ENCODE peak calls at places on chromosomes 4 and X, in ten cellular contexts. One of them, this sample, is unnamed.

GRCh38 chr4:56909083-56909981 is 1.6 kb downstream of the REST start:
- DNase-seq in CD4-positive, alpha-beta T cell: peak
- DNase-seq in 8988T: peak
- DNase-seq in aorta: no peak
- DNase-seq in NCI-H2081: no peak
- DNase-seq in GM13977: peak
- DNase-seq in endodermal cell: peak
- DNase-seq in activated T-cell treated with anti-CD3 and anti-CD28 coated beads, Interleukin-2, amount 50 U/mL, for 72 hours: peak
- DNase-seq in GM12865: peak
- DNase-seq in spleen: no peak
- DNase-seq in this sample: peak

GRCh38 chrX:68146054-68146453 is 287.2 kb downstream of the OPHN1 start:
- DNase-seq in 8988T: no peak
- DNase-seq in activated T-cell treated with anti-CD3 and anti-CD28 coated beads, Interleukin-2, amount 50 U/mL, for 72 hours: no peak
- DNase-seq in aorta: no peak
- DNase-seq in GM13977: no peak
- DNase-seq in spleen: no peak
- DNase-seq in CD4-positive, alpha-beta T cell: no peak
- DNase-seq in NCI-H2081: no peak
- DNase-seq in GM12865: peak
- DNase-seq in endodermal cell: no peak
- DNase-seq in this sample: peak

GRCh38 chr4:158722291-158722916 is 792 bp downstream of the PPID start:
- DNase-seq in activated T-cell treated with anti-CD3 and anti-CD28 coated beads, Interleukin-2, amount 50 U/mL, for 72 hours: no peak
- DNase-seq in aorta: no peak
- DNase-seq in endodermal cell: peak
- DNase-seq in 8988T: no peak
- DNase-seq in CD4-positive, alpha-beta T cell: no peak
- DNase-seq in NCI-H2081: peak
- DNase-seq in GM12865: peak
- DNase-seq in GM13977: no peak
- DNase-seq in spleen: no peak
- DNase-seq in this sample: peak

GRCh38 chr4:111136438-111136837 is 513.6 kb upstream of the PITX2 start:
- DNase-seq in activated T-cell treated with anti-CD3 and anti-CD28 coated beads, Interleukin-2, amount 50 U/mL, for 72 hours: no peak
- DNase-seq in endodermal cell: no peak
- DNase-seq in spleen: no peak
- DNase-seq in NCI-H2081: no peak
- DNase-seq in aorta: no peak
- DNase-seq in GM13977: no peak
- DNase-seq in CD4-positive, alpha-beta T cell: no peak
- DNase-seq in 8988T: no peak
- DNase-seq in GM12865: peak
- DNase-seq in this sample: no peak

GRCh38 chr4:89746377-89746776 is 90.6 kb downstream of the SNCA start:
- DNase-seq in activated T-cell treated with anti-CD3 and anti-CD28 coated beads, Interleukin-2, amount 50 U/mL, for 72 hours: no peak
- DNase-seq in GM13977: no peak
- DNase-seq in GM12865: no peak
- DNase-seq in CD4-positive, alpha-beta T cell: no peak
- DNase-seq in NCI-H2081: no peak
- DNase-seq in spleen: no peak
- DNase-seq in aorta: no peak
- DNase-seq in 8988T: no peak
- DNase-seq in endodermal cell: no peak
- DNase-seq in this sample: no peak

GRCh38 chr4:8747896-8748575 is 123.6 kb downstream of the HMX1 start:
- DNase-seq in 8988T: peak
- DNase-seq in GM13977: no peak
- DNase-seq in CD4-positive, alpha-beta T cell: no peak
- DNase-seq in NCI-H2081: no peak
- DNase-seq in GM12865: no peak
- DNase-seq in endodermal cell: peak
- DNase-seq in activated T-cell treated with anti-CD3 and anti-CD28 coated beads, Interleukin-2, amount 50 U/mL, for 72 hours: no peak
- DNase-seq in spleen: peak
- DNase-seq in aorta: peak
- DNase-seq in this sample: no peak

GRCh38 chr4:105471566-105472176 is 2.2 kb downstream of the PPA2 start:
- DNase-seq in CD4-positive, alpha-beta T cell: peak
- DNase-seq in aorta: no peak
- DNase-seq in NCI-H2081: peak
- DNase-seq in GM12865: peak
- DNase-seq in activated T-cell treated with anti-CD3 and anti-CD28 coated beads, Interleukin-2, amount 50 U/mL, for 72 hours: peak
- DNase-seq in endodermal cell: peak
- DNase-seq in spleen: peak
- DNase-seq in GM13977: peak
- DNase-seq in 8988T: peak
- DNase-seq in this sample: peak

GRCh38 chr4:70628444-70628843 is at the start of gene ENAM:
- DNase-seq in spleen: no peak
- DNase-seq in CD4-positive, alpha-beta T cell: no peak
- DNase-seq in 8988T: no peak
- DNase-seq in GM13977: no peak
- DNase-seq in endodermal cell: no peak
- DNase-seq in aorta: no peak
- DNase-seq in activated T-cell treated with anti-CD3 and anti-CD28 coated beads, Interleukin-2, amount 50 U/mL, for 72 hours: no peak
- DNase-seq in NCI-H2081: no peak
- DNase-seq in GM12865: no peak
- DNase-seq in this sample: no peak

GRCh38 chr4:19187104-19187503 is 1064.6 kb upstream of the SLIT2 start:
- DNase-seq in activated T-cell treated with anti-CD3 and anti-CD28 coated beads, Interleukin-2, amount 50 U/mL, for 72 hours: no peak
- DNase-seq in GM13977: no peak
- DNase-seq in endodermal cell: no peak
- DNase-seq in NCI-H2081: no peak
- DNase-seq in GM12865: no peak
- DNase-seq in aorta: no peak
- DNase-seq in spleen: no peak
- DNase-seq in 8988T: no peak
- DNase-seq in CD4-positive, alpha-beta T cell: no peak
- DNase-seq in this sample: peak

GRCh38 chr4:54852061-54852460 is 194.3 kb downstream of the KIT start:
- DNase-seq in 8988T: no peak
- DNase-seq in NCI-H2081: no peak
- DNase-seq in aorta: no peak
- DNase-seq in CD4-positive, alpha-beta T cell: no peak
- DNase-seq in GM12865: no peak
- DNase-seq in spleen: no peak
- DNase-seq in endodermal cell: no peak
- DNase-seq in GM13977: no peak
- DNase-seq in activated T-cell treated with anti-CD3 and anti-CD28 coated beads, Interleukin-2, amount 50 U/mL, for 72 hours: no peak
- DNase-seq in this sample: no peak

GRCh38 chrX:123338240-123338639 is 154.2 kb downstream of the GRIA3 start:
- DNase-seq in spleen: no peak
- DNase-seq in NCI-H2081: no peak
- DNase-seq in GM13977: no peak
- DNase-seq in 8988T: no peak
- DNase-seq in aorta: no peak
- DNase-seq in endodermal cell: no peak
- DNase-seq in GM12865: no peak
- DNase-seq in activated T-cell treated with anti-CD3 and anti-CD28 coated beads, Interleukin-2, amount 50 U/mL, for 72 hours: no peak
- DNase-seq in CD4-positive, alpha-beta T cell: no peak
- DNase-seq in this sample: no peak

GRCh38 chrX:29071525-29071924 is 484.3 kb downstream of the IL1RAPL1 start:
- DNase-seq in GM12865: no peak
- DNase-seq in CD4-positive, alpha-beta T cell: no peak
- DNase-seq in spleen: no peak
- DNase-seq in aorta: no peak
- DNase-seq in GM13977: no peak
- DNase-seq in 8988T: no peak
- DNase-seq in NCI-H2081: no peak
- DNase-seq in endodermal cell: no peak
- DNase-seq in activated T-cell treated with anti-CD3 and anti-CD28 coated beads, Interleukin-2, amount 50 U/mL, for 72 hours: no peak
- DNase-seq in this sample: no peak

GRCh38 chr4:3201718-3202702 is 46.9 kb upstream of the MSANTD1 start:
- DNase-seq in spleen: no peak
- DNase-seq in CD4-positive, alpha-beta T cell: peak
- DNase-seq in 8988T: no peak
- DNase-seq in NCI-H2081: no peak
- DNase-seq in aorta: peak
- DNase-seq in GM12865: peak
- DNase-seq in activated T-cell treated with anti-CD3 and anti-CD28 coated beads, Interleukin-2, amount 50 U/mL, for 72 hours: peak
- DNase-seq in endodermal cell: peak
- DNase-seq in GM13977: peak
- DNase-seq in this sample: no peak

GRCh38 chrX:119686087-119686639 is 6.8 kb downstream of the SEPTIN6 start:
- DNase-seq in activated T-cell treated with anti-CD3 and anti-CD28 coated beads, Interleukin-2, amount 50 U/mL, for 72 hours: no peak
- DNase-seq in NCI-H2081: no peak
- DNase-seq in aorta: no peak
- DNase-seq in GM12865: peak
- DNase-seq in endodermal cell: no peak
- DNase-seq in GM13977: no peak
- DNase-seq in 8988T: no peak
- DNase-seq in CD4-positive, alpha-beta T cell: no peak
- DNase-seq in spleen: peak
- DNase-seq in this sample: no peak

GRCh38 chr4:166091914-166092510 is 219.0 kb downstream of the TLL1 start:
- DNase-seq in aorta: no peak
- DNase-seq in NCI-H2081: peak
- DNase-seq in GM13977: peak
- DNase-seq in GM12865: peak
- DNase-seq in activated T-cell treated with anti-CD3 and anti-CD28 coated beads, Interleukin-2, amount 50 U/mL, for 72 hours: no peak
- DNase-seq in spleen: no peak
- DNase-seq in 8988T: no peak
- DNase-seq in CD4-positive, alpha-beta T cell: no peak
- DNase-seq in endodermal cell: no peak
- DNase-seq in this sample: peak

GRCh38 chr4:57023104-57023503 is 44.4 kb downstream of the POLR2B start:
- DNase-seq in spleen: no peak
- DNase-seq in activated T-cell treated with anti-CD3 and anti-CD28 coated beads, Interleukin-2, amount 50 U/mL, for 72 hours: no peak
- DNase-seq in endodermal cell: no peak
- DNase-seq in aorta: no peak
- DNase-seq in CD4-positive, alpha-beta T cell: no peak
- DNase-seq in NCI-H2081: no peak
- DNase-seq in 8988T: no peak
- DNase-seq in GM12865: no peak
- DNase-seq in GM13977: no peak
- DNase-seq in this sample: no peak

GRCh38 chr4:186554485-186554884 is 882 bp downstream of the MTNR1A start:
- DNase-seq in 8988T: peak
- DNase-seq in endodermal cell: peak
- DNase-seq in GM13977: no peak
- DNase-seq in activated T-cell treated with anti-CD3 and anti-CD28 coated beads, Interleukin-2, amount 50 U/mL, for 72 hours: no peak
- DNase-seq in GM12865: no peak
- DNase-seq in NCI-H2081: peak
- DNase-seq in aorta: no peak
- DNase-seq in spleen: peak
- DNase-seq in CD4-positive, alpha-beta T cell: no peak
- DNase-seq in this sample: no peak

GRCh38 chr4:74362347-74362746 is 2.6 kb upstream of the EREG start:
- DNase-seq in GM13977: no peak
- DNase-seq in CD4-positive, alpha-beta T cell: no peak
- DNase-seq in endodermal cell: no peak
- DNase-seq in activated T-cell treated with anti-CD3 and anti-CD28 coated beads, Interleukin-2, amount 50 U/mL, for 72 hours: no peak
- DNase-seq in aorta: no peak
- DNase-seq in GM12865: no peak
- DNase-seq in spleen: no peak
- DNase-seq in 8988T: no peak
- DNase-seq in NCI-H2081: no peak
- DNase-seq in this sample: no peak

GRCh38 chrX:70769659-70770232 is 138.8 kb downstream of the TEX11 start:
- DNase-seq in CD4-positive, alpha-beta T cell: no peak
- DNase-seq in GM13977: peak
- DNase-seq in aorta: no peak
- DNase-seq in spleen: no peak
- DNase-seq in activated T-cell treated with anti-CD3 and anti-CD28 coated beads, Interleukin-2, amount 50 U/mL, for 72 hours: no peak
- DNase-seq in 8988T: no peak
- DNase-seq in endodermal cell: no peak
- DNase-seq in NCI-H2081: no peak
- DNase-seq in GM12865: no peak
- DNase-seq in this sample: no peak

GRCh38 chrX:67543818-67544217 is at the start of gene AR:
- DNase-seq in aorta: peak
- DNase-seq in spleen: peak
- DNase-seq in activated T-cell treated with anti-CD3 and anti-CD28 coated beads, Interleukin-2, amount 50 U/mL, for 72 hours: no peak
- DNase-seq in GM12865: no peak
- DNase-seq in NCI-H2081: no peak
- DNase-seq in GM13977: no peak
- DNase-seq in CD4-positive, alpha-beta T cell: no peak
- DNase-seq in endodermal cell: peak
- DNase-seq in 8988T: no peak
- DNase-seq in this sample: peak

GRCh38 chr4:184347251-184348239 is 126.8 kb downstream of the IRF2 start:
- DNase-seq in activated T-cell treated with anti-CD3 and anti-CD28 coated beads, Interleukin-2, amount 50 U/mL, for 72 hours: no peak
- DNase-seq in 8988T: no peak
- DNase-seq in GM13977: peak
- DNase-seq in GM12865: peak
- DNase-seq in spleen: peak
- DNase-seq in NCI-H2081: peak
- DNase-seq in CD4-positive, alpha-beta T cell: no peak
- DNase-seq in aorta: no peak
- DNase-seq in endodermal cell: peak
- DNase-seq in this sample: peak